ENCODE peak calls at places on chromosomes 13 and 19, in nine cellular contexts. X is progenitor cell of endocrine pancreas, R is endodermal cell, T is OCI-LY7, W is D721Med, V is nephron progenitor cell, C is lower leg skin, U is left ventricle myocardium inferior, Z is fibroblast of the aortic adventitia. S is an unnamed sample.

GRCh38 chr13:67464154-67464553 is 234.0 kb upstream of the PCDH9 start:
- DNase-seq in X (no peak), R (no peak), T (no peak), W (no peak), V (no peak), C (no peak), U (no peak), Z (no peak), S (no peak)

GRCh38 chr13:24146961-24147569 is 13.5 kb upstream of the SPATA13 start:
- DNase-seq in X (no peak), R (no peak), T (no peak), W (no peak), V (no peak), C (no peak), U (no peak), Z (no peak), S (peak)

GRCh38 chr13:38804536-38804935 is 117.7 kb downstream of the FREM2 start:
- DNase-seq in X (no peak), R (no peak), T (no peak), W (no peak), V (no peak), C (no peak), U (no peak), Z (no peak), S (no peak)

GRCh38 chr13:46905249-46905648 is 8.4 kb upstream of the HTR2A start:
- DNase-seq in X (no peak), R (no peak), T (peak), W (no peak), V (no peak), C (no peak), U (no peak), Z (peak), S (no peak)

GRCh38 chr13:76917096-76917495 is 30.9 kb upstream of the KCTD12 start:
- DNase-seq in X (no peak), R (no peak), T (no peak), W (no peak), V (no peak), C (no peak), U (no peak), Z (peak), S (no peak)

GRCh38 chr13:30020726-30021312 is 170.4 kb upstream of the UBL3 start:
- DNase-seq in X (no peak), R (no peak), T (no peak), W (no peak), V (no peak), C (no peak), U (no peak), Z (peak), S (peak)

GRCh38 chr19:46745521-46746280 is at the start of gene FKRP:
- DNase-seq in X (no peak), R (peak), T (peak), W (no peak), V (peak), C (no peak), U (peak), Z (no peak), S (no peak)

GRCh38 chr19:10648360-10648759 is 5.8 kb upstream of the ILF3 start:
- DNase-seq in X (no peak), R (no peak), T (no peak), W (no peak), V (no peak), C (no peak), U (no peak), Z (no peak), S (no peak)

GRCh38 chr13:88592105-88592504 is 920.9 kb downstream of the SLITRK5 start:
- DNase-seq in X (no peak), R (no peak), T (no peak), W (no peak), V (no peak), C (no peak), U (no peak), Z (no peak), S (no peak)

GRCh38 chr13:26475176-26476110 is 82.0 kb upstream of the WASF3 start:
- DNase-seq in X (no peak), R (peak), T (no peak), W (no peak), V (peak), C (peak), U (no peak), Z (no peak), S (no peak)

GRCh38 chr13:73849292-73849691 is 284.9 kb downstream of the KLF12 start:
- DNase-seq in X (no peak), R (peak), T (peak), W (no peak), V (no peak), C (no peak), U (no peak), Z (peak), S (peak)

GRCh38 chr19:4140237-4140711 is 13.2 kb upstream of the CREB3L3 start:
- DNase-seq in X (no peak), R (peak), T (peak), W (peak), V (peak), C (no peak), U (no peak), Z (peak), S (peak)

GRCh38 chr13:110275931-110276552 is 30.9 kb downstream of the COL4A1 start:
- DNase-seq in X (no peak), R (no peak), T (no peak), W (no peak), V (no peak), C (peak), U (peak), Z (no peak), S (no peak)

GRCh38 chr13:98446234-98446621 is 130.7 kb downstream of the STK24 start:
- DNase-seq in X (no peak), R (no peak), T (no peak), W (no peak), V (no peak), C (no peak), U (no peak), Z (no peak), S (no peak)

GRCh38 chr19:2977686-2978466 is 512 bp downstream of the TLE6 start:
- DNase-seq in X (no peak), R (peak), T (peak), W (no peak), V (peak), C (no peak), U (no peak), Z (no peak), S (no peak)

GRCh38 chr19:13132471-13133166 is 14.6 kb downstream of the NACC1 start:
- DNase-seq in X (no peak), R (no peak), T (no peak), W (no peak), V (no peak), C (no peak), U (no peak), Z (peak), S (peak)

GRCh38 chr13:95301947-95302386 is 716 bp upstream of the ABCC4 start:
- DNase-seq in X (no peak), R (no peak), T (no peak), W (no peak), V (no peak), C (no peak), U (no peak), Z (no peak), S (no peak)

GRCh38 chr19:13795595-13796300 is 505 bp downstream of the ZSWIM4 start:
- DNase-seq in X (no peak), R (peak), T (no peak), W (no peak), V (no peak), C (no peak), U (no peak), Z (no peak), S (no peak)

GRCh38 chr13:73684286-73684685 is 449.9 kb downstream of the KLF12 start:
- DNase-seq in X (no peak), R (no peak), T (no peak), W (no peak), V (no peak), C (no peak), U (no peak), Z (no peak), S (no peak)

GRCh38 chr19:20840371-20840770 is 64.3 kb downstream of the ZNF66 start:
- DNase-seq in X (no peak), R (no peak), T (no peak), W (no peak), V (no peak), C (no peak), U (no peak), Z (no peak), S (no peak)

GRCh38 chr19:5434351-5434917 is 20.8 kb upstream of the ZNRF4 start:
- DNase-seq in X (no peak), R (no peak), T (no peak), W (no peak), V (no peak), C (no peak), U (no peak), Z (peak), S (no peak)

GRCh38 chr19:15393963-15394362 is 14.4 kb upstream of the AKAP8 start:
- DNase-seq in X (no peak), R (no peak), T (no peak), W (no peak), V (no peak), C (no peak), U (no peak), Z (peak), S (no peak)

GRCh38 chr13:86601351-86601750 is 802.1 kb upstream of the SLITRK6 start:
- DNase-seq in X (no peak), R (no peak), T (no peak), W (no peak), V (no peak), C (no peak), U (no peak), Z (peak), S (no peak)

GRCh38 chr19:10501971-10502523 is 1.1 kb downstream of the KEAP1 start:
- DNase-seq in X (peak), R (peak), T (peak), W (peak), V (peak), C (peak), U (peak), Z (peak), S (no peak)

GRCh38 chr13:112893570-112894422 is 75.2 kb upstream of the MCF2L start:
- DNase-seq in X (peak), R (peak), T (no peak), W (peak), V (peak), C (no peak), U (no peak), Z (peak), S (no peak)

GRCh38 chr19:2722541-2723344 is 1.6 kb upstream of the DIRAS1 start:
- DNase-seq in X (no peak), R (no peak), T (no peak), W (no peak), V (no peak), C (no peak), U (peak), Z (peak), S (peak)

DNA sequence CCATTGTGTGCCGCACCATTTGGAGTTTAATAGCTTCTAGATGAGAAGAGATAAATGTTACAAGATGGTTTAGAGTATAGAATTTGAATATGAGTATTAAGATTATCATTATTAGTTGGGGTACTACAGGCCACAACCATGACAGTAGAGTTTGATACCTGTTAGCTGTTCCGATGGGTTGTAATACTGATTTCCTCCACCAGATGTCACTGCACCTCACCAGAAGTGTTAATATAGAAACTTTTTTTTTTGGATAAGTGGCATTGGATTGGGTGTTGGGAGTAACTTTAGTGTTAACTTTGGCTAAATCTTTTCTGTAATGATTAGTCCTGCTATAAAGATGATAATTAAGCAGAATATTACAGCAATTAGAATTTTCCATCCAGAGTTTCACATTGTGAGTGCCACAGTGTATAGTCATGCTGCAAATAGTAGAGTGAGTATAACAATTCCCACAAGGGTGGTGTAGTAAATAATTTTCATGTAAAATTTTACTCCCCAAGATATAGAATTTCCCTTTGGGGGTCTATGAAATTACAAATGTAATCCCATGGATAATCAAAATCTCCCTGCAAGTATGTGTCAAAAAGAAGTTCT is 56.3 kb downstream of the PSG3 start:
- DNase-seq in X (no peak), R (peak), T (peak), W (no peak), V (peak), C (no peak), U (no peak), Z (peak), S (no peak)
- TF ChIP-seq CTCF in X (peak), R (peak), T (peak), W (peak), V (peak), C (no peak), U (peak), Z (peak), S (peak)

DNA sequence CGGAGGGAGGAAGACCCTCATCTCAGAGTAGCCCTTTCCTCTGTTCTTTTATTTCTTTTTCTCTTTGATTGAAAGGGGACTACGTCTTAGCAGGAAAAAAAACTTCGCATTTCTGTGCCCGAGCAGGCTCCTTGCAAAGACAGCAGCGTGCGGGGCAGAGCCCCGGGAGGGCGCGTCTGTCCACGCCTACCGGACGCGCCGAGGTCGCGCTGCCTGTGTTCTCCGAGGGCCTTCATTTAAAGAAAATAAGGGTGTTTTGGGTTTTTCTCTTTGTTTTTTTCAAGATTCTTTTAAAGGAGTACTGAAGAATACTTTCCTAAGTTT is 29.2 kb downstream of the CERS1 start:
- DNase-seq in X (no peak), R (no peak), T (no peak), W (no peak), V (no peak), C (no peak), U (no peak), Z (no peak), S (no peak)
- TF ChIP-seq CTCF in X (no peak), R (no peak), T (peak), W (no peak), V (peak), C (no peak), U (peak), Z (no peak), S (peak)

DNA sequence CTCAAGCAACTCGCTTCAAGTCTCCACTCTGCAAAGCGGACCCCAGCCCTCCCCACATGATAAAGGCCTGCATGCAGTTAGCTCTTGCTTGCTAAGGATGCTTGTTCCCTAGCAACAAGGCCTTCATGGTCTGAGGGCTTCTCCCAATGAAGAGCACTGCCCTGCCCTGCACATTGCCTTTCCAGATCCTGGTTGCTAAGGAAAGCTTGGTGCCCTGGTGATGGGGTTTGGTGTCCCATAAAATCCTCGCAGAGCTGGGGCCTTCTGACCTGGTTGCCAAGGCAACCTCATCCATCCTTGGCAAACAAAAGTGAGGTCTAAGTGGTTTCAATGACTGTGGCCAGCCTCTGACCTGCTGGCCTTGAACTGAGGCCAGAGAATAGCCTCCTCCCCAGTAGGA is 5.9 kb downstream of the DBP start:
- DNase-seq in X (no peak), R (peak), T (no peak), W (no peak), V (no peak), C (no peak), U (no peak), Z (no peak), S (peak)
- TF ChIP-seq CTCF in X (no peak), R (no peak), T (no peak), W (no peak), V (no peak), C (no peak), U (no peak), Z (no peak), S (no peak)

GRCh38 chr19:56120002-56120370 is 1.1 kb downstream of the ZNF787 start:
- DNase-seq in X (no peak), R (no peak), T (no peak), W (no peak), V (no peak), C (no peak), U (no peak), Z (no peak), S (no peak)

GRCh38 chr19:56121180-56122167 is at the start of gene ZNF787:
- DNase-seq in X (peak), R (peak), T (peak), W (peak), V (peak), C (peak), U (peak), Z (peak), S (peak)

GRCh38 chr19:56118666-56119584 is 2.2 kb downstream of the ZNF787 start:
- DNase-seq in X (no peak), R (no peak), T (no peak), W (no peak), V (no peak), C (no peak), U (no peak), Z (no peak), S (no peak)

GRCh38 chr19:56119585-56119978 is 1.5 kb downstream of the ZNF787 start:
- DNase-seq in X (no peak), R (no peak), T (no peak), W (no peak), V (no peak), C (peak), U (no peak), Z (peak), S (peak)

DNA sequence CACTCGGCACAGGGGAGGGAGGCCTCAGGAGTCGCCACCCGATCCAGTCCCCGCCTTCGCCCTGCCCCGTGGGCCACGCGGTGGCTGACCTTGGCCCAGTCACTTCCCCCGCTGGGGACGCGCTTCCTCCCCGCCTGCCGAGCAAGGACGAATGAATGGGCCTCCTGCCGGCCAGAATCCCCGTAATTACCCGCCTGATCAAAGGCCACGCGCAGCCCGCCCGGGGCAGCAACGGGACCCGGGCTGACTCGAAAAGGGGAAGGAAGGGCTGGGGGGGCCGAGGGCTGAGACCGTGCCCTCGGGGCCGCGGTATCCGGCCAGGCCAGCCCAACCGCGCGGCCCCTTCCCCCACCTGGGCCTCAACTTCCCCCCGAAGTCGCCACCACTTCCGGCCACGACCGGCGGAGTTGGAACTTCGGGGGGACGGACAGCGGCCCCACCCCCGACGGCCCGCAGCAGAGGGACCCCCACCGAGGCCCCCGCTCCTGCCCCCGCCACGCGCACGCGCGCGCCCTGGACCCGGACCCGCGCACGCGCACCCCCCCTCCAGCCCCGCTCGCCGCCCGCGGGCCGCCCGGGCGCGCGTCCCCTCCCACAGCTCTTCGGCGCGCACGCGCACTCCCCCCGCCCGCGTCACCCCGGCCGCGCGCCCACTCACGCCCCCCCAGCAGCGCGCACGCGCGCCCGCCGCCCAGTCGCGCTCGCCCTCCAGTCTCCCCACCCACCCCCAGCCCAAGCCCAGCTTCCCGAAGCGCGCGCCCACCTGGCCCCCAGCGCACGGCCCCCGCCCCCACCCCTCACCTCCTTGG is 520 bp downstream of the ZNF787 start:
- DNase-seq in X (peak), R (peak), T (peak), W (no peak), V (peak), C (peak), U (peak), Z (peak), S (peak)
- TF ChIP-seq CTCF in X (peak), R (peak), T (no peak), W (no peak), V (no peak), C (no peak), U (peak), Z (no peak), S (peak)

GRCh38 chr19:49683814-49684250 is 5.6 kb upstream of the ADM5 start:
- DNase-seq in X (no peak), R (no peak), T (no peak), W (no peak), V (no peak), C (no peak), U (no peak), Z (no peak), S (no peak)

GRCh38 chr19:49684251-49684982 is 5.0 kb upstream of the ADM5 start:
- DNase-seq in X (no peak), R (peak), T (no peak), W (no peak), V (no peak), C (no peak), U (no peak), Z (no peak), S (no peak)

GRCh38 chr19:49685845-49686332 is 3.5 kb upstream of the ADM5 start:
- DNase-seq in X (no peak), R (no peak), T (no peak), W (no peak), V (no peak), C (no peak), U (no peak), Z (no peak), S (no peak)

GRCh38 chr19:49686503-49687088 is 2.8 kb upstream of the ADM5 start:
- DNase-seq in X (no peak), R (no peak), T (no peak), W (no peak), V (no peak), C (no peak), U (no peak), Z (no peak), S (no peak)

DNA sequence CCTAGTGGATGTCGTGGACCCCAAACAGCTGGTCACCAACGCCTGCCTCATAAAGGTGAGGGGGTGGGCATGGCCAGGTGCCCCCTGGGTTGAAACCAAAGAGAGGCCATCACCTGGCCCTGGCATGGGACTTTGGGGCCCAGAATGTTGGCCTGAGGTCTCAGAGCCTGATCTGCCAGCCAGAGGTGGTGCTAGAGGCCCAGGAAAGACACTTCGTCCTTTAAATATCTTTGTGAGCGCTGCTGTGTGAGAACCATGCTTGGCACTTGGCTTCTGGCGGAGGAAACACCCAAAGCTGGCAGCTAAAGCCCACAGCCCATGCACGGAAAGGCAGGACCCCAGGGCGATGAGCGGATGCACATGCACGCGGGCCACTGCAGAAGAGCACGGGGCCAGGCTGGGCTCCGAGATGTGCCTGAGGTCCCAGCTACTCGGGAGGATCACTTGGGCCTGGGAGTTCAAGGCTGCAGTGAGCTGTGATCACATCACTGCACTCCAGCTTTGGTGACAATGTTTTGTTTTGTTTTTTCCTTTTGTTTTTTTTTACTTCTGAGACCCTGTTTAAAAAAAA is 4.3 kb upstream of the ADM5 start:
- DNase-seq in X (no peak), R (no peak), T (no peak), W (no peak), V (no peak), C (no peak), U (no peak), Z (no peak), S (no peak)
- TF ChIP-seq CTCF in X (no peak), R (no peak), T (no peak), W (no peak), V (no peak), C (no peak), U (no peak), Z (no peak), S (no peak)

GRCh38 chr13:101783554-101783953 is 331.1 kb downstream of the ITGBL1 start:
- DNase-seq in X (no peak), R (no peak), T (no peak), W (no peak), V (no peak), C (no peak), U (no peak), Z (no peak), S (no peak)

GRCh38 chr13:101784313-101784712 is 331.8 kb downstream of the ITGBL1 start:
- DNase-seq in X (no peak), R (no peak), T (no peak), W (no peak), V (no peak), C (no peak), U (no peak), Z (no peak), S (no peak)

GRCh38 chr13:101785858-101786257 is 333.4 kb downstream of the ITGBL1 start:
- DNase-seq in X (no peak), R (peak), T (peak), W (no peak), V (peak), C (no peak), U (peak), Z (no peak), S (peak)
- TF ChIP-seq CTCF in X (peak), R (peak), T (peak), W (peak), V (peak), C (no peak), U (peak), Z (no peak), S (peak)

S was measured in HFFc6.